ENCODE peak calls at places on chromosomes 12 and 14, in six cellular contexts. U is transverse colon; H is body of pancreas; F is neural progenitor cell; L is heart left ventricle; E is CD4-positive, alpha-beta memory T cell. J is an unnamed sample.
A peak's percentile ranks its signal among the peaks of the same experiment; 100 is the strongest.

GRCh38 chr14:72535485-72535884 is 358.4 kb downstream of the DPF3 start:
- DNase-seq in U (no peak), H (no peak), F (no peak), L (no peak), E (peak; percentile 34), J (no peak)

GRCh38 chr12:100234166-100234565 is 32.7 kb downstream of the DEPDC4 start:
- DNase-seq in U (no peak), H (no peak), F (no peak), L (no peak), E (no peak), J (no peak)

GRCh38 chr12:42716521-42716920 is 127.0 kb upstream of the PRICKLE1 start:
- DNase-seq in U (no peak), H (no peak), F (no peak), L (no peak), E (no peak), J (peak; percentile 41)

GRCh38 chr14:69861170-69861569 is 18.0 kb upstream of the SMOC1 start:
- DNase-seq in U (no peak), H (no peak), F (no peak), L (no peak), E (no peak), J (no peak)

GRCh38 chr14:75911883-75912282 is 69.9 kb downstream of the TGFB3 start:
- DNase-seq in U (peak; percentile 57), H (no peak), F (peak; percentile 89), L (no peak), E (no peak), J (no peak)

GRCh38 chr12:82426081-82426480 is 67.8 kb downstream of the METTL25 start:
- DNase-seq in U (no peak), H (no peak), F (no peak), L (no peak), E (peak; percentile 4), J (no peak)

GRCh38 chr14:102187583-102188001 is 47.9 kb downstream of the WDR20 start:
- DNase-seq in U (no peak), H (no peak), F (no peak), L (no peak), E (no peak), J (no peak)

GRCh38 chr12:67517181-67517887 is 131.2 kb upstream of the DYRK2 start:
- DNase-seq in U (peak; percentile 23), H (peak; percentile 76), F (no peak), L (peak; percentile 31), E (no peak), J (peak; percentile 51)

GRCh38 chr12:66235626-66236281 is 46.7 kb downstream of the IRAK3 start:
- DNase-seq in U (no peak), H (no peak), F (no peak), L (no peak), E (no peak), J (no peak)

GRCh38 chr12:66239295-66239694 is 50.3 kb downstream of the IRAK3 start:
- DNase-seq in U (no peak), H (no peak), F (peak; percentile 50), L (no peak), E (no peak), J (no peak)

GRCh38 chr12:66240106-66240820 is 51.2 kb downstream of the IRAK3 start:
- DNase-seq in U (no peak), H (no peak), F (no peak), L (no peak), E (no peak), J (no peak)

GRCh38 chr12:66236969-66237368 is 48.0 kb downstream of the IRAK3 start:
- DNase-seq in U (no peak), H (no peak), F (no peak), L (no peak), E (no peak), J (no peak)

GRCh38 chr12:66237505-66238175 is 48.6 kb downstream of the IRAK3 start:
- DNase-seq in U (no peak), H (no peak), F (no peak), L (no peak), E (no peak), J (no peak)
- H3K4me1 ChIP-seq in U (no peaks in the 10 kb centered on the region), H (no peaks in the 10 kb centered on the region), F (peaks cover 15% of the 10 kb centered on the region), L (peaks cover 6% of the 10 kb centered on the region), E (peaks cover 5% of the 10 kb centered on the region), J (no peaks in the 10 kb centered on the region)

DNA sequence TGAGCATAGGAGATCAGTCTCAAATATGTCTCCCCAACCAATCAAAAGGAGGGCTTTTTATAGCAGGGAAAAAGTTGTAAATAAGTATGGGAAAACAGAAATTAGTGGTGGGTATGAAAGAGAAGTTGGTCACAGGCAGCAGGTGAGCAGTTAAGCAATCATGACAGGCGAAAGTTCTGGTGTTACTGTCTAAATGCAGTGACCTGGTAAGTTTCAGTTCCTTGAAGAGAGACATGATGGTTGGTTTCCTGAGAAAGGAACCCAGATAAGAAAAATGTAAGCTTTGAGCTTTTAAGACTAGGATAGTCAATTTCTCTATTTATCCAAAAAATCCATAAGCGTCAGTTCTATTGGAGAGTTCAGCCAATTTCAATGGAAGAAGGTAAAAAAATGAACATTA is 466.2 kb upstream of the FLRT2 start:
- DNase-seq in U (no peak), H (no peak), F (no peak), L (no peak), E (no peak), J (no peak)
- H3K27ac ChIP-seq in U (no peak overlapping the region), H (no peak overlapping the region), F (no peak overlapping the region), L (no peak overlapping the region), E (no peak overlapping the region), J (no peak overlapping the region)

GRCh38 chr12:69476276-69477017 is 6.3 kb downstream of the FRS2 start:
- DNase-seq in U (no peak), H (no peak), F (no peak), L (no peak), E (no peak), J (no peak)
- H3K4me1 ChIP-seq in U (peaks cover 33% of the 10 kb centered on the region), H (peaks cover 63% of the 10 kb centered on the region), F (peaks cover 49% of the 10 kb centered on the region), L (peaks cover 36% of the 10 kb centered on the region), E (peaks cover 44% of the 10 kb centered on the region), J (peaks cover 46% of the 10 kb centered on the region)

GRCh38 chr12:574475-575128 is 88.6 kb downstream of the NINJ2 start:
- DNase-seq in U (no peak), H (no peak), F (no peak), L (no peak), E (no peak), J (no peak)
- H3K27ac ChIP-seq in U (no peak overlapping the region), H (no peak overlapping the region), F (no peak overlapping the region), L (no peak overlapping the region), E (no peak overlapping the region), J (peak overlapping the region; percentile 39)

GRCh38 chr14:51821822-51822221 is 38.6 kb upstream of the GNG2 start:
- DNase-seq in U (no peak), H (no peak), F (no peak), L (no peak), E (no peak), J (no peak)
- H3K4me1 ChIP-seq in U (no peaks in the 10 kb centered on the region), H (no peaks in the 10 kb centered on the region), F (no peaks in the 10 kb centered on the region), L (no peaks in the 10 kb centered on the region), E (peaks cover 8% of the 10 kb centered on the region), J (no peaks in the 10 kb centered on the region)

DNA sequence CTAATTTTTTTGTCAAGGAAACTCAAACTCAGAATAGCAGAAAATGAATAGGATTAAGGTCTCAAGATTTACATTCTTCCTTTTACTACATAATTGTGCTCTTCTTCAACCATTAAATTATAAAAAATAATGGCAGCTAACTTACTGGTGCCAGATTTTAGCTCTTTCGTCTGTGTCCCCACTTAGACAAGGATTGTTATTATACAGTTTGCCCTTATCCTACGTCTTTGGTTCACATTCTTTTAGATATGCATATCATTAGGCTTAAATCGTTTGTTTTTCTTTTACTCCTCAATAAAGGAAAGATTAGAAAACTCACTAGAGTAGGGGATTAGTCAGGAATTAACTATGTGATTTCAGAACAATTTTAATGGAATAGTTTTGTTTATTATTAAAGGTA is 129.7 kb upstream of the GARIN2 start:
- DNase-seq in U (no peak), H (no peak), F (no peak), L (no peak), E (no peak), J (no peak)
- H3K27ac ChIP-seq in U (no peak overlapping the region), H (no peak overlapping the region), F (peak overlapping the region; percentile 72), L (no peak overlapping the region), E (no peak overlapping the region), J (no peak overlapping the region)